ENCODE peak calls at places on chromosomes 16 and 17, in seven cellular contexts. W, P, R, J, V, N and F are unnamed samples.

GRCh38 chr17:65254166-65254565 is 117.0 kb downstream of the RGS9 start:
- DNase-seq in W (no peak), P (no peak), R (no peak), J (peak; percentile 17), V (no peak), N (no peak), F (no peak)

GRCh38 chr17:45672301-45672700 is 111.8 kb upstream of the CRHR1 start:
- DNase-seq in W (no peak), P (no peak), R (no peak), J (no peak), V (no peak), N (no peak), F (no peak)

GRCh38 chr17:55496094-55496881 is 15.0 kb downstream of the SMIM36 start:
- DNase-seq in W (no peak), P (peak; percentile 31), R (no peak), J (peak; percentile 67), V (no peak), N (peak; percentile 67), F (no peak)

GRCh38 chr17:45688820-45689219 is 95.3 kb upstream of the CRHR1 start:
- DNase-seq in W (no peak), P (no peak), R (no peak), J (no peak), V (no peak), N (no peak), F (no peak)

GRCh38 chr16:68993885-68994284 is 111.6 kb upstream of the HAS3 start:
- DNase-seq in W (no peak), P (peak; percentile 54), R (no peak), J (peak; percentile 97), V (no peak), N (peak; percentile 84), F (no peak)

GRCh38 chr16:88619859-88620655 is 18.3 kb upstream of the IL17C start:
- DNase-seq in W (no peak), P (no peak), R (no peak), J (peak; percentile 98), V (peak; percentile 79), N (no peak), F (no peak)

GRCh38 chr17:2797632-2798031 is 1.4 kb downstream of the RAP1GAP2 start:
- DNase-seq in W (no peak), P (no peak), R (no peak), J (no peak), V (no peak), N (no peak), F (no peak)

GRCh38 chr17:57255776-57256681 is at the start of gene MSI2:
- DNase-seq in W (peak; percentile 61), P (peak; percentile 69), R (peak; percentile 87), J (peak; percentile 78), V (peak; percentile 93), N (peak; percentile 76), F (peak; percentile 89)

GRCh38 chr17:69972251-69972650 is 102.8 kb upstream of the KCNJ16 start:
- DNase-seq in W (no peak), P (no peak), R (no peak), J (peak; percentile 23), V (no peak), N (no peak), F (no peak)

GRCh38 chr17:78315355-78316114 is 44.3 kb downstream of the SOCS3 start:
- DNase-seq in W (no peak), P (peak; percentile 86), R (no peak), J (peak; percentile 92), V (no peak), N (peak; percentile 94), F (no peak)

GRCh38 chr17:7961436-7961835 is 29.4 kb downstream of the CNTROB start:
- DNase-seq in W (no peak), P (no peak), R (no peak), J (no peak), V (no peak), N (no peak), F (no peak)

GRCh38 chr17:63196772-63197335 is 230.8 kb downstream of the TANC2 start:
- DNase-seq in W (no peak), P (no peak), R (no peak), J (no peak), V (no peak), N (no peak), F (no peak)

GRCh38 chr17:3910420-3911270 is 5.6 kb downstream of the P2RX1 start:
- DNase-seq in W (no peak), P (no peak), R (no peak), J (no peak), V (no peak), N (no peak), F (no peak)

GRCh38 chr16:57544129-57544653 is 1.7 kb downstream of the ADGRG5 start:
- DNase-seq in W (no peak), P (no peak), R (peak; percentile 78), J (no peak), V (no peak), N (no peak), F (peak; percentile 83)

GRCh38 chr17:30780343-30780742 is 44.1 kb downstream of the CRLF3 start:
- DNase-seq in W (no peak), P (no peak), R (peak; percentile 21), J (no peak), V (no peak), N (no peak), F (no peak)

GRCh38 chr16:8645831-8646230 is 24.3 kb downstream of the METTL22 start:
- DNase-seq in W (no peak), P (no peak), R (no peak), J (no peak), V (no peak), N (no peak), F (no peak)

GRCh38 chr17:632551-632950 is 82.1 kb downstream of the VPS53 start:
- DNase-seq in W (no peak), P (no peak), R (no peak), J (no peak), V (no peak), N (no peak), F (no peak)

GRCh38 chr17:7330099-7331015 is 1.2 kb upstream of the NEURL4 start:
- DNase-seq in W (no peak), P (peak; percentile 79), R (peak; percentile 83), J (peak; percentile 70), V (peak; percentile 79), N (peak; percentile 76), F (peak; percentile 87)

GRCh38 chr16:14629612-14629918 is 495 bp downstream of the PARN start:
- DNase-seq in W (no peak), P (no peak), R (no peak), J (no peak), V (no peak), N (peak; percentile 11), F (no peak)

GRCh38 chr17:6670999-6671398 is 19.4 kb downstream of the C17orf100 start:
- DNase-seq in W (no peak), P (no peak), R (no peak), J (no peak), V (no peak), N (no peak), F (no peak)

GRCh38 chr17:42883802-42884553 is 16.6 kb upstream of the G6PC1 start:
- DNase-seq in W (no peak), P (no peak), R (no peak), J (no peak), V (no peak), N (peak; percentile 35), F (no peak)

GRCh38 chr17:42881768-42882565 is 18.6 kb upstream of the G6PC1 start:
- DNase-seq in W (no peak), P (no peak), R (no peak), J (no peak), V (no peak), N (no peak), F (no peak)

GRCh38 chr17:42889809-42890208 is 10.8 kb upstream of the G6PC1 start:
- DNase-seq in W (no peak), P (no peak), R (no peak), J (no peak), V (no peak), N (no peak), F (no peak)

GRCh38 chr17:42891539-42892152 is 9.0 kb upstream of the G6PC1 start:
- DNase-seq in W (no peak), P (peak; percentile 16), R (no peak), J (peak; percentile 33), V (no peak), N (no peak), F (no peak)

DNA sequence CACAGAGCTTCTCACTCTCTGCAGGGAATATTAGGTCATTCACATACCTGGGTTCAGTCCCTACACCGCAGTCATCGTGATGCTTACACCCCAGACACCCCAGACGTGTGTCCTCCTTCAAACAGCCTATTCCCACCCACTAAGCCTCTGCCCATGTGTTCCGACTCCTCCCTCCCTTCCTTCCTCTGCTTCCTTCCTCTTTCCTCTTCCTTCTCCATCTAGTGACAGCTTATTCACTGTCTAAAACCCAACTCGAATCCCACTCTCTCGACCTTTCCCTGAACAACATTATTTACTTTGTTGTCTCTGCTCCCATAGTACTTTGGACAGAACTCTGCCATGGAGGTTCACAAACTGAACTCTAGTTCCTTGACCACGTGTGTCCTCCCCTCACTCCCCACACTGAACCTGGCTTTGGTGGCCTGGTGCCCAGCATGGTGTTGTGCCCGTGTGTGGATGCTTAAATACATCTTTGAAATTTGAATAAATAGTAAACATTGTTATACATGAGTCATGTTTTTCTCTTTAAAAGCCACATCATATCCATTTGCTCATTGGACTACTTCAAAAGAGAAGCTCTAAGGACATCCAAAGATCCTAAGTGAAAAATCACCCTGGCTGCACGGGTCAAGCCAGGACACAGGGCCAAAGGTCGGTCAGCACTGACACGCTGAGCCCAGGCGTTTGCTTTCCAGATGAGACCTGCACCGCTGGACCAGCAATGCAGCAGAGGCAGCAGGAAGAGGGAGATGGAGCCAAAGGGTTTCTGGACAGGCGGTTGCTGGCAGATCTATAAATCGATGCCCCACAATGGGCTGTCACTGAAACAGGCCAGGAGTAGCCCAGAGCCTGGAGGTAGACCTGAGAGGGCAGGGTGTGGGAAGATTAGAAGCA is 14.1 kb upstream of the G6PC1 start:
- DNase-seq in W (no peak), P (no peak), R (no peak), J (no peak), V (no peak), N (no peak), F (no peak)
- H3K27ac ChIP-seq in W (no peak overlapping the region), P (no peak overlapping the region), R (no peak overlapping the region), J (no peak overlapping the region), V (no peak overlapping the region), N (no peak overlapping the region), F (no peak overlapping the region)

GRCh38 chr17:27244019-27244418 is 49.9 kb upstream of the WSB1 start:
- DNase-seq in W (no peak), P (no peak), R (no peak), J (no peak), V (no peak), N (no peak), F (no peak)
- H3K4me3 ChIP-seq in W (no peak overlapping the region), P (no peak overlapping the region), R (no peak overlapping the region), J (no peak overlapping the region), V (no peak overlapping the region), N (no peak overlapping the region), F (no peak overlapping the region)

DNA sequence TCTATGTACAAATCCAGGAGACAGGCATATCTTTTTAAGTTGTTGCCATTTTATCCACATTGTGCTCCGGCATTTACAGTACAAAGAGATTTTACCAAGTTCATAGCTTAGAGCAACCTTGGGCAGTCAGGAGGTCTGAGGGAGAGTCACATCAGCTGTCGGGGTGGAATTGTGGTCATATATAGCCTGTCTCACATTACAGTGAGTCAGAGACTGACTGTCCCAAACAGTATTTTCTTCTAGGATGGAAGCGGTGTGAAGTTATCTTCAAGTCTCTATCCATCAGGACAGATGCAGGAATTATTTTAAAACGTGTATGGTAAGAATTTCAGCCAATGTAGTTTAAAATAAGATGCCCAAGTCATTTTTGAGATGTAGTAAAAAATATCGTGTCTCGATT is 53.0 kb downstream of the GPRC5B start:
- DNase-seq in W (no peak), P (peak; percentile 89), R (no peak), J (peak; percentile 89), V (no peak), N (peak; percentile 70), F (no peak)
- H3K27ac ChIP-seq in W (no peak overlapping the region), P (peak overlapping the region; percentile 66), R (no peak overlapping the region), J (no peak overlapping the region), V (no peak overlapping the region), N (no peak overlapping the region), F (no peak overlapping the region)

GRCh38 chr16:56330476-56330875 is 94.9 kb downstream of the AMFR start:
- DNase-seq in W (no peak), P (no peak), R (no peak), J (no peak), V (no peak), N (no peak), F (no peak)
- H3K4me3 ChIP-seq in W (no peak overlapping the region), P (no peak overlapping the region), R (no peak overlapping the region), J (no peak overlapping the region), V (no peak overlapping the region), N (no peak overlapping the region), F (no peak overlapping the region)